ENCODE peak calls at places on chromosomes 2 and 18, in nine cellular contexts. C is epithelial cell of esophagus; X is naive thymus-derived CD4-positive, alpha-beta T cell; R is brain microvascular endothelial cell; T is tibial nerve; F is HCT116; V is astrocyte of the spinal cord; Q is lower lobe of right lung; O is ovary. P is an unnamed sample.

GRCh38 chr2:109516445-109517117 is 97.2 kb downstream of the SEPTIN10 start:
- DNase-seq in T (no peak), V (no peak), X (no peak), R (peak; percentile 27), F (peak; percentile 33), C (peak; percentile 58), O (no peak), Q (peak; percentile 65), P (no peak)

GRCh38 chr2:108594132-108594981 is 60.1 kb downstream of the LIMS1 start:
- DNase-seq in V (peak; percentile 95), R (peak; percentile 88), C (peak; percentile 90), T (no peak), X (no peak), O (no peak), F (peak; percentile 62), Q (no peak), P (peak; percentile 80)

GRCh38 chr2:134706587-134707329 is 12.0 kb downstream of the TMEM163 start:
- DNase-seq in F (no peak), T (no peak), C (no peak), X (no peak), R (no peak), Q (no peak), O (no peak), V (no peak), P (no peak)

GRCh38 chr2:47344890-47345583 is 57.9 kb upstream of the MSH2 start:
- DNase-seq in F (peak; percentile 86), T (no peak), V (peak; percentile 87), C (peak; percentile 55), O (peak; percentile 52), R (peak; percentile 65), X (no peak), Q (peak; percentile 86), P (no peak)

GRCh38 chr2:104412384-104412783 is 441.5 kb upstream of the POU3F3 start:
- DNase-seq in Q (no peak), X (no peak), R (no peak), O (no peak), V (peak; percentile 31), F (no peak), T (no peak), C (peak; percentile 2), P (no peak)

GRCh38 chr18:80159713-80160636 is 50.9 kb downstream of the ADNP2 start:
- DNase-seq in R (no peak), Q (no peak), V (no peak), X (no peak), F (no peak), C (no peak), O (peak; percentile 53), T (no peak), P (no peak)

GRCh38 chr2:237674731-237675276 is 47.4 kb downstream of the LRRFIP1 start:
- DNase-seq in V (peak; percentile 73), X (peak; percentile 91), F (no peak), C (peak; percentile 75), T (peak; percentile 59), R (peak; percentile 82), Q (peak; percentile 94), O (peak; percentile 77), P (no peak)

GRCh38 chr2:196159223-196159892 is 12.0 kb downstream of the STK17B start:
- DNase-seq in X (no peak), R (no peak), F (no peak), Q (no peak), T (no peak), V (no peak), C (no peak), O (no peak), P (no peak)

GRCh38 chr2:70570041-70570661 is 16.5 kb upstream of the TGFA start:
- DNase-seq in O (no peak), F (peak; percentile 57), X (no peak), T (no peak), R (no peak), Q (peak; percentile 53), C (peak; percentile 99), V (no peak), P (no peak)

GRCh38 chr2:11546072-11546471 is 12.2 kb downstream of the GREB1 start:
- DNase-seq in F (no peak), V (no peak), T (no peak), Q (no peak), O (no peak), X (no peak), R (no peak), C (no peak), P (no peak)

GRCh38 chr18:46411862-46412690 is 244.9 kb downstream of the LOXHD1 start:
- DNase-seq in T (no peak), O (peak; percentile 64), X (no peak), Q (no peak), V (peak; percentile 44), R (no peak), F (no peak), C (peak; percentile 31), P (peak; percentile 60)

GRCh38 chr2:15181092-15181745 is 379.9 kb downstream of the NBAS start:
- DNase-seq in Q (no peak), X (no peak), V (no peak), R (no peak), O (no peak), F (no peak), T (no peak), C (no peak), P (no peak)

GRCh38 chr18:13216732-13217465 is 1.7 kb upstream of the LDLRAD4 start:
- DNase-seq in V (no peak), Q (no peak), X (peak; percentile 53), C (no peak), O (peak; percentile 50), F (no peak), R (no peak), T (no peak), P (no peak)

GRCh38 chr2:19775838-19776237 is 125.9 kb downstream of the TTC32 start:
- DNase-seq in O (no peak), C (peak; percentile 36), T (no peak), F (no peak), V (peak; percentile 49), R (no peak), X (no peak), Q (no peak), P (peak; percentile 76)

GRCh38 chr2:121002597-121002996 is 266.9 kb downstream of the GLI2 start:
- DNase-seq in F (no peak), X (no peak), O (no peak), T (no peak), R (no peak), Q (no peak), C (no peak), V (no peak), P (no peak)

GRCh38 chr2:100895402-100895801 is 75.5 kb downstream of the NPAS2 start:
- DNase-seq in X (no peak), V (no peak), R (no peak), O (no peak), F (no peak), C (no peak), Q (no peak), T (no peak), P (no peak)

GRCh38 chr2:217713395-217714267 is 289.2 kb downstream of the TNS1 start:
- DNase-seq in O (peak; percentile 88), Q (peak; percentile 79), C (peak; percentile 68), T (peak; percentile 72), X (peak; percentile 62), V (peak; percentile 65), F (peak; percentile 26), R (peak; percentile 66), P (no peak)

GRCh38 chr2:230879891-230880290 is 15.1 kb downstream of the ITM2C start:
- DNase-seq in C (no peak), X (no peak), T (no peak), F (no peak), V (no peak), Q (no peak), R (no peak), O (no peak), P (no peak)

GRCh38 chr2:21102356-21102755 is 21.4 kb upstream of the TDRD15 start:
- DNase-seq in F (no peak), Q (no peak), T (no peak), O (no peak), V (no peak), X (no peak), C (no peak), R (no peak), P (no peak)

GRCh38 chr2:182077451-182078142 is 91.9 kb downstream of the PPP1R1C start:
- DNase-seq in Q (no peak), O (peak; percentile 8), F (peak; percentile 81), T (no peak), R (peak; percentile 87), V (peak; percentile 93), C (peak; percentile 86), X (peak; percentile 4), P (peak; percentile 73)

GRCh38 chr2:161839931-161840330 is 215.7 kb downstream of the SLC4A10 start:
- DNase-seq in C (no peak), T (no peak), V (no peak), O (no peak), Q (no peak), X (no peak), R (no peak), F (no peak), P (peak; percentile 6)

GRCh38 chr2:232502901-232503791 is 15.5 kb upstream of the ECEL1 start:
- DNase-seq in R (peak; percentile 14), O (peak; percentile 92), C (peak; percentile 29), Q (no peak), T (no peak), X (peak; percentile 38), V (peak; percentile 10), F (no peak), P (no peak)
- H3K4me3 ChIP-seq in R (no peak overlapping the region), O (peak overlapping the region; percentile 22), C (no peak overlapping the region), Q (peak overlapping the region; percentile 47), T (peak overlapping the region; percentile 47), X (no peak overlapping the region), V (no peak overlapping the region), F (no peak overlapping the region), P (peak overlapping the region; percentile 13)

GRCh38 chr2:28387082-28387960 is 5.3 kb upstream of the FOSL2 start:
- DNase-seq in T (no peak), R (no peak), V (peak; percentile 38), F (no peak), X (no peak), Q (no peak), C (peak; percentile 41), O (no peak), P (no peak)
- H3K4me3 ChIP-seq in T (no peak overlapping the region), R (no peak overlapping the region), V (no peak overlapping the region), F (no peak overlapping the region), X (no peak overlapping the region), Q (no peak overlapping the region), C (no peak overlapping the region), O (no peak overlapping the region), P (no peak overlapping the region)

GRCh38 chr18:3747176-3747973 is 297.4 kb downstream of the TGIF1 start:
- DNase-seq in O (no peak), T (no peak), Q (no peak), F (no peak), X (no peak), C (peak; percentile 35), V (peak; percentile 26), R (peak; percentile 37), P (no peak)
- H3K4me3 ChIP-seq in O (no peak overlapping the region), T (peak overlapping the region; percentile 4), Q (no peak overlapping the region), F (no peak overlapping the region), X (no peak overlapping the region), C (no peak overlapping the region), V (no peak overlapping the region), R (peak overlapping the region; percentile 18), P (no peak overlapping the region)

DNA sequence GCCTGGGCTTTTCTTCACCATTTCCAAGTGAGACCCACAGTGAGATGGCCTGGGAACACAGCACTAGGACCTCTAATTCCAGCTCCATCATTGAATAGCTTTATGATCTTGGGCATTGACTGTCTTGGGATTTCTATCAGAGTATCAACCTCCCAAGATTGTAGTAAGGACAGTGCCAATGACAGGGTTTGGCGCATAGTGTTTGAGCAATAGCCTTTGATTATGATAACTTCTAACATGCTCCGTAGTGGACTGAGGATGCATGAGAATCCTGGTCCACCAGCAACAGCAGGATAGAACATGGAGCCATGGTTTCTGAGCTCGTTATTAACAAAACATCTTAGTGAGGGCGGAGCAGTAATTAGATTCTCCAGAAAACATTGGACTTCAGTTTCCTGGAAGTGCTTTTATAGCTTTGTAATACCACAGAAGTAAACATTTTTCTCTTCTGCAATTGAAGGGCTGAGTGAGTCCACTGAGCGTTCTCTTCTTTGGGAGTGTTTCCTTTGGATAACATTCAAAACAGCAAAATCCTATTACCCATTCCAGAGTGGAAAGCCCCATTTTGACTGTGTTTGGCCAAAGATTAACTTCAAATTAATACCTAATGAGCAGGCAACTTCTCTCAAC is 63.7 kb downstream of the IL1R2 start:
- DNase-seq in X (no peak), Q (no peak), O (no peak), F (no peak), T (no peak), R (no peak), V (peak; percentile 68), C (no peak), P (no peak)
- H3K4me3 ChIP-seq in X (no peak overlapping the region), Q (no peak overlapping the region), O (no peak overlapping the region), F (no peak overlapping the region), T (no peak overlapping the region), R (no peak overlapping the region), V (no peak overlapping the region), C (no peak overlapping the region), P (no peak overlapping the region)

P was measured in skeletal muscle cell.